ENCODE peak calls at places on chromosome X, in four cellular contexts. One of them, this sample, is unnamed.

GRCh38 chrX:118553042-118553714 is 57.6 kb downstream of the DOCK11 start:
- DNase-seq in WTC11: no peak
- DNase-seq in K562: no peak
- DNase-seq in GM12878: no peak
- DNase-seq in this sample: no peak

GRCh38 chrX:1531106-1531890 is 5.7 kb downstream of the P2RY8 start:
- DNase-seq in K562: no peak
- DNase-seq in WTC11: no peak
- DNase-seq in GM12878: no peak
- DNase-seq in this sample: no peak

GRCh38 chrX:41180194-41180902 is 95.1 kb downstream of the USP9X start:
- DNase-seq in GM12878: peak; percentile 59
- DNase-seq in WTC11: peak; percentile 14
- DNase-seq in K562: peak; percentile 40
- DNase-seq in this sample: peak; percentile 39

GRCh38 chrX:9378980-9379696 is 85.7 kb upstream of the TBL1X start:
- DNase-seq in GM12878: no peak
- DNase-seq in WTC11: no peak
- DNase-seq in K562: no peak
- DNase-seq in this sample: no peak

GRCh38 chrX:39996561-39996960 is 101.2 kb downstream of the BCOR start:
- DNase-seq in WTC11: no peak
- DNase-seq in K562: no peak
- DNase-seq in GM12878: no peak
- DNase-seq in this sample: no peak

GRCh38 chrX:94058728-94059382 is 384.8 kb downstream of the FAM133A start:
- DNase-seq in WTC11: peak; percentile 14
- DNase-seq in GM12878: no peak
- DNase-seq in K562: peak; percentile 3
- DNase-seq in this sample: peak; percentile 3

GRCh38 chrX:3428762-3429161 is 82.3 kb upstream of the MXRA5 start:
- DNase-seq in K562: no peak
- DNase-seq in GM12878: no peak
- DNase-seq in WTC11: no peak
- DNase-seq in this sample: no peak

GRCh38 chrX:120617996-120618630 is 11.7 kb downstream of the C1GALT1C1 start:
- DNase-seq in GM12878: no peak
- DNase-seq in WTC11: no peak
- DNase-seq in K562: no peak
- DNase-seq in this sample: no peak

GRCh38 chrX:109732319-109732779 is 708 bp downstream of the ACSL4 start:
- DNase-seq in K562: peak; percentile 18
- DNase-seq in GM12878: no peak
- DNase-seq in WTC11: no peak
- DNase-seq in this sample: no peak

GRCh38 chrX:131830400-131831184 is 192.5 kb upstream of the STK26 start:
- DNase-seq in WTC11: peak; percentile 73
- DNase-seq in GM12878: peak; percentile 69
- DNase-seq in K562: peak; percentile 71
- DNase-seq in this sample: peak; percentile 92

GRCh38 chrX:50838820-50839600 is 25.0 kb upstream of the SHROOM4 start:
- DNase-seq in GM12878: no peak
- DNase-seq in WTC11: no peak
- DNase-seq in K562: no peak
- DNase-seq in this sample: no peak

GRCh38 chrX:14361430-14361829 is 167.9 kb upstream of the GLRA2 start:
- DNase-seq in GM12878: no peak
- DNase-seq in WTC11: no peak
- DNase-seq in K562: no peak
- DNase-seq in this sample: no peak

GRCh38 chrX:154048398-154048797 is 28.7 kb upstream of the IRAK1 start:
- DNase-seq in GM12878: no peak
- DNase-seq in WTC11: no peak
- DNase-seq in K562: no peak
- DNase-seq in this sample: no peak

GRCh38 chrX:154050113-154050495 is 30.4 kb upstream of the IRAK1 start:
- DNase-seq in GM12878: no peak
- DNase-seq in K562: no peak
- DNase-seq in WTC11: no peak
- DNase-seq in this sample: no peak

GRCh38 chrX:154046262-154046771 is 26.6 kb upstream of the IRAK1 start:
- DNase-seq in K562: no peak
- DNase-seq in GM12878: no peak
- DNase-seq in WTC11: no peak
- DNase-seq in this sample: no peak

GRCh38 chrX:154049209-154050112 is 29.8 kb upstream of the IRAK1 start:
- DNase-seq in K562: no peak
- DNase-seq in WTC11: no peak
- DNase-seq in GM12878: no peak
- DNase-seq in this sample: no peak

DNA sequence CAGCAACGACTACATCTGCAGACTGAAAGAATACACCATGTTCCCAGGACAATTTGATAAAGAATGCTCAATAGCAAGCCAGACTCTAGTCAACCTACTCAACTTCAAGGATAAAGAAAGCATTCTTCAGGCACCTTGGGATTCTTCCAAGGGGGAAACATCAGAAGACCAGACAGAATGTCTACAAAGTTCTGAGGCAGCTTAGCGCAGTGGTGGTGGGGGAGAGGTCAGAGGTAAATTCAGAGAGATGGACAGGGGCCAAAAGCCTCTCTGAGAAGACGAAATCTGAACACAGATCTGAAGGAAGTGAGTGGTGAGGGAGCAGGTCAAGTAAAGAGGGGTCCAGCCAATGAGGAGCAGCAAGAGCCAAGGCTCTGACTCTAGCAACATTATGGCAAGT is 27.6 kb upstream of the IRAK1 start:
- DNase-seq in WTC11: no peak
- DNase-seq in K562: no peak
- DNase-seq in GM12878: no peak
- DNase-seq in this sample: no peak
- TF ChIP-seq ATF2 in WTC11: no peak
- TF ChIP-seq ATF2 in K562: no peak
- TF ChIP-seq ATF2 in GM12878: no peak
- TF ChIP-seq ATF2 in this sample: no peak

DNA sequence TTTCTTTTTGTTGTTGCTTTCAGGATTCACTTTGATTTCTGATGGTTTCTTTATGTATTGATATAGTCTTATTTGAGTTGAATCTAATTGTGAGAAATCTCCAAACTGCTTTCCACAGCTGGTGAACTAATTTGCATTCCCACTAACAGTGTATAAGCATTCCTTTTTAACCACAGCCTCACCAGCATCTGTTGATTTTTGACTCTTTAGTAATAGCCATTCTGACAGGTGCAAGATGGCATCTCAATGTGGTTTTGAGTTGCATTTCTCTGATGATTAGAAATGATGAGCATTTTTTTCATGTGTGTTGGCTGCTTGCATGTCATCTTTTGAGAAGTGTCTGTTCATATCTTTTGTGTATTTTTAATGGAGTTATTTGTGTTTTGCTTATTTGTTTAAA is 1023.1 kb downstream of the SH3BGRL start:
- DNase-seq in GM12878: no peak
- DNase-seq in WTC11: no peak
- DNase-seq in K562: no peak
- DNase-seq in this sample: no peak
- TF ChIP-seq ESRRA in GM12878: no peak
- TF ChIP-seq ESRRA in WTC11: no peak
- TF ChIP-seq ESRRA in K562: no peak
- TF ChIP-seq ESRRA in this sample: no peak

GRCh38 chrX:19512961-19513360 is 2.3 kb downstream of the MAP3K15 start:
- DNase-seq in GM12878: no peak
- DNase-seq in K562: no peak
- DNase-seq in WTC11: no peak
- DNase-seq in this sample: no peak

GRCh38 chrX:19512359-19512758 is 2.9 kb downstream of the MAP3K15 start:
- DNase-seq in K562: no peak
- DNase-seq in WTC11: no peak
- DNase-seq in GM12878: no peak
- DNase-seq in this sample: no peak

GRCh38 chrX:19515615-19516105 is 352 bp upstream of the MAP3K15 start:
- DNase-seq in WTC11: peak; percentile 12
- DNase-seq in GM12878: no peak
- DNase-seq in K562: no peak
- DNase-seq in this sample: no peak

GRCh38 chrX:19513383-19513782 is 1.9 kb downstream of the MAP3K15 start:
- DNase-seq in GM12878: no peak
- DNase-seq in K562: no peak
- DNase-seq in WTC11: peak; percentile 12
- DNase-seq in this sample: peak; percentile 53

GRCh38 chrX:19514791-19515614 is at the start of gene MAP3K15:
- DNase-seq in WTC11: peak; percentile 46
- DNase-seq in GM12878: no peak
- DNase-seq in K562: peak; percentile 25
- DNase-seq in this sample: peak; percentile 13
- TF ChIP-seq ATF2 in WTC11: no peak
- TF ChIP-seq ATF2 in GM12878: no peak
- TF ChIP-seq ATF2 in K562: no peak
- TF ChIP-seq ATF2 in this sample: no peak

GRCh38 chrX:146581981-146582712 is 227.4 kb upstream of the CXorf51B start:
- DNase-seq in K562: no peak
- DNase-seq in GM12878: no peak
- DNase-seq in WTC11: no peak
- DNase-seq in this sample: no peak
- TF ChIP-seq ESRRA in K562: no peak
- TF ChIP-seq ESRRA in GM12878: no peak
- TF ChIP-seq ESRRA in WTC11: no peak
- TF ChIP-seq ESRRA in this sample: no peak

GRCh38 chrX:101595739-101596419 is 21.9 kb downstream of the ARMCX6 start:
- DNase-seq in GM12878: peak; percentile 62
- DNase-seq in WTC11: peak; percentile 12
- DNase-seq in K562: peak; percentile 18
- DNase-seq in this sample: peak; percentile 17
- TF ChIP-seq ATF2 in GM12878: no peak
- TF ChIP-seq ATF2 in WTC11: no peak
- TF ChIP-seq ATF2 in K562: no peak
- TF ChIP-seq ATF2 in this sample: no peak

GRCh38 chrX:19990519-19991349 is at the start of gene BCLAF3:
- DNase-seq in WTC11: peak; percentile 85
- DNase-seq in K562: peak; percentile 94
- DNase-seq in GM12878: peak; percentile 30
- DNase-seq in this sample: peak; percentile 79
- TF ChIP-seq ESRRA in WTC11: no peak
- TF ChIP-seq ESRRA in K562: no peak
- TF ChIP-seq ESRRA in GM12878: no peak
- TF ChIP-seq ESRRA in this sample: no peak

GRCh38 chrX:130393451-130394074 is 8.1 kb upstream of the GPR119 start:
- DNase-seq in WTC11: peak; percentile 50
- DNase-seq in K562: no peak
- DNase-seq in GM12878: no peak
- DNase-seq in this sample: peak; percentile 12
- TF ChIP-seq ATF2 in WTC11: no peak
- TF ChIP-seq ATF2 in K562: no peak
- TF ChIP-seq ATF2 in GM12878: no peak
- TF ChIP-seq ATF2 in this sample: no peak

DNA sequence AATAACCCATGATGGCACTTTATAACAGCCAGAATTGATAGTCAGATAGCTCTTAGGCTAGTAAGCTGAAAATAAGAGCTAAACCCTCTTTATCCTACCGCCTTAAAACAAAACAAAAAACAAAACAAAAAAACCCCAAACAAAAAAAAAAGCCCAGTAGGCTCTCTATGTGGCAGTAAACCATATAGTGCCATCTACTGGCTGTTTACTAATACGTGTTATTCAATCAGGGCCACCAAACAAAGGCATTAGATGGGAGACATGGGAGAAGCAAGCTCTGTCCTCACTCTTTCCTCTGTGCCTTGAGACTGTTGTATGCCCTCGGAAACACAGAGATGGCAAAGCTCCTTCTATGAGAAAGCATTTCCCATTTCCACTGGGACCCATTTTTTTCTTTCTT is 148.8 kb upstream of the MID1 start:
- DNase-seq in K562: peak; percentile 7
- DNase-seq in WTC11: no peak
- DNase-seq in GM12878: no peak
- DNase-seq in this sample: no peak
- TF ChIP-seq ESRRA in K562: no peak
- TF ChIP-seq ESRRA in WTC11: no peak
- TF ChIP-seq ESRRA in GM12878: no peak
- TF ChIP-seq ESRRA in this sample: no peak

GRCh38 chrX:54074826-54075225 is 30.6 kb upstream of the PHF8 start:
- DNase-seq in WTC11: no peak
- DNase-seq in GM12878: no peak
- DNase-seq in K562: no peak
- DNase-seq in this sample: no peak

GRCh38 chrX:54076903-54077302 is 32.6 kb upstream of the PHF8 start:
- DNase-seq in GM12878: no peak
- DNase-seq in K562: no peak
- DNase-seq in WTC11: no peak
- DNase-seq in this sample: no peak
- TF ChIP-seq ATF2 in GM12878: no peak
- TF ChIP-seq ATF2 in K562: no peak
- TF ChIP-seq ATF2 in WTC11: no peak
- TF ChIP-seq ATF2 in this sample: no peak

GRCh38 chrX:102714994-102715393 is 2.7 kb downstream of the GPRASP2 start:
- DNase-seq in WTC11: peak; percentile 55
- DNase-seq in K562: no peak
- DNase-seq in GM12878: no peak
- DNase-seq in this sample: no peak

GRCh38 chrX:102708900-102709299 is 3.3 kb upstream of the GPRASP2 start:
- DNase-seq in WTC11: no peak
- DNase-seq in GM12878: no peak
- DNase-seq in K562: no peak
- DNase-seq in this sample: no peak

GRCh38 chrX:102711872-102712215 is 404 bp upstream of the GPRASP2 start:
- DNase-seq in GM12878: no peak
- DNase-seq in K562: no peak
- DNase-seq in WTC11: no peak
- DNase-seq in this sample: no peak

GRCh38 chrX:102712967-102713677 is 874 bp downstream of the GPRASP2 start:
- DNase-seq in K562: peak; percentile 33
- DNase-seq in GM12878: no peak
- DNase-seq in WTC11: peak; percentile 35
- DNase-seq in this sample: no peak

DNA sequence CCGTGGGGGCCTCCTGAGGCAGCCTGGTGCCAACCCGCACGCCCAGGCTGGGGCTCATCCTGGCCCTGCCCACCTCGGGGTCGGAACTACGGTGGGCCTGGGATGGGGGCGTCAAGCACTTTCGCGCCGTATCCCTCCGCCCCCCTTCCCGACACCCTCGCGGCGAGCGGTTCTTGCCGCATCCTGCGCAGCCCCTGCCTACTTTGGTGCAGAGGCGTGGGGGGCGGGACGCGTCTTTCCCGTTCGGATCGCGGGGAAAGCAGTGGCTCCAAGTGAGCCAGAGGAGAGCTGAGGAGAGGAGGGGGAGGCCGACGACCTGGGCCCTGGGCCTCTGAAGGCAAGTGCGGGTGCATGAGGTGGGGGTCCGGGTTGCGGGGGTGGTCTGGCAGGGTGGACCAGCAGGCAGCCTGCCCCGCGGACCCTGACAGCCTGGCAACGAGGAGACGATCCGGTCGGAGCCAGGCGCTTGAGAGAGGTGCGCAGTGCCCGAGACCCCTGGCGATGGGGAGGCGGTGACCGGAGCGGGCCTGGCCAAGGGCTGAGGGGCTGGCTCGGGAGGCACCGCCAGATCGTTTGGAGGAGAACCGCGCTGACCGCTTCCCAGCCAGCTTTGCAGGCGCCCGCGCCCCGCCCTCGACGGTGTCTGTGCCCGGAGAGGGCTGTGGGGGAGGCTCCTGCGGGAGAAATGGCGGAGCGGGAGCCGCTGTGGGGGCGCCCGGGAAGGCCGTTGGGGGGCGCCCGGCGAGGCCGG is at the start of gene GPRASP2:
- DNase-seq in GM12878: no peak
- DNase-seq in K562: peak; percentile 39
- DNase-seq in WTC11: peak; percentile 53
- DNase-seq in this sample: no peak
- TF ChIP-seq ESRRA in GM12878: no peak
- TF ChIP-seq ESRRA in K562: no peak
- TF ChIP-seq ESRRA in WTC11: no peak
- TF ChIP-seq ESRRA in this sample: no peak

This sample was measured in HepG2.